ENCODE peak calls at places on chromosomes 11 and 22, in eight cellular contexts. One of them, this sample, is unnamed.
A peak's percentile ranks its signal among the peaks of the same experiment; 100 is the strongest.

GRCh38 chr22:17436382-17436951 is 67.2 kb downstream of the CECR2 start:
- DNase-seq in GM12878: no peak
- DNase-seq in A549: no peak
- DNase-seq in H1: no peak
- DNase-seq in HCT116: no peak
- DNase-seq in SK-N-SH: no peak
- DNase-seq in HepG2: no peak
- DNase-seq in K562: no peak
- DNase-seq in this sample: no peak

GRCh38 chr11:122637538-122637937 is 18.0 kb upstream of the UBASH3B start:
- DNase-seq in GM12878: no peak
- DNase-seq in HCT116: no peak
- DNase-seq in K562: no peak
- DNase-seq in HepG2: no peak
- DNase-seq in A549: no peak
- DNase-seq in SK-N-SH: no peak
- DNase-seq in H1: no peak
- DNase-seq in this sample: no peak

GRCh38 chr11:119763071-119763715 is 34.2 kb upstream of the NECTIN1 start:
- DNase-seq in K562: no peak
- DNase-seq in HepG2: no peak
- DNase-seq in H1: no peak
- DNase-seq in HCT116: no peak
- DNase-seq in SK-N-SH: no peak
- DNase-seq in GM12878: no peak
- DNase-seq in A549: no peak
- DNase-seq in this sample: no peak

GRCh38 chr22:37741312-37741795 is 44.5 kb downstream of the TRIOBP start:
- DNase-seq in GM12878: no peak
- DNase-seq in K562: no peak
- DNase-seq in H1: peak; percentile 49
- DNase-seq in SK-N-SH: peak; percentile 95
- DNase-seq in HCT116: no peak
- DNase-seq in HepG2: peak; percentile 73
- DNase-seq in A549: peak; percentile 35
- DNase-seq in this sample: peak; percentile 98

GRCh38 chr11:36235750-36236149 is 53.5 kb downstream of the COMMD9 start:
- DNase-seq in A549: no peak
- DNase-seq in GM12878: no peak
- DNase-seq in H1: no peak
- DNase-seq in SK-N-SH: no peak
- DNase-seq in K562: no peak
- DNase-seq in HCT116: no peak
- DNase-seq in HepG2: peak; percentile 5
- DNase-seq in this sample: peak; percentile 36

GRCh38 chr11:19276859-19277808 is 36.4 kb upstream of the E2F8 start:
- DNase-seq in HCT116: no peak
- DNase-seq in SK-N-SH: no peak
- DNase-seq in K562: no peak
- DNase-seq in GM12878: no peak
- DNase-seq in A549: peak; percentile 49
- DNase-seq in H1: no peak
- DNase-seq in HepG2: peak; percentile 28
- DNase-seq in this sample: no peak

GRCh38 chr11:94602430-94603372 is 35.5 kb downstream of the PIWIL4 start:
- DNase-seq in HCT116: no peak
- DNase-seq in H1: no peak
- DNase-seq in SK-N-SH: no peak
- DNase-seq in GM12878: peak; percentile 75
- DNase-seq in A549: peak; percentile 28
- DNase-seq in K562: peak; percentile 23
- DNase-seq in HepG2: peak; percentile 66
- DNase-seq in this sample: peak; percentile 86

GRCh38 chr22:21563912-21564311 is 3.6 kb upstream of the UBE2L3 start:
- DNase-seq in SK-N-SH: no peak
- DNase-seq in HepG2: no peak
- DNase-seq in GM12878: no peak
- DNase-seq in HCT116: no peak
- DNase-seq in H1: no peak
- DNase-seq in K562: no peak
- DNase-seq in A549: no peak
- DNase-seq in this sample: no peak

GRCh38 chr11:73916435-73916834 is 34.4 kb upstream of the DNAJB13 start:
- DNase-seq in K562: no peak
- DNase-seq in GM12878: no peak
- DNase-seq in SK-N-SH: no peak
- DNase-seq in HepG2: no peak
- DNase-seq in A549: no peak
- DNase-seq in HCT116: no peak
- DNase-seq in H1: no peak
- DNase-seq in this sample: peak; percentile 53

GRCh38 chr11:104846216-104846615 is 52.0 kb downstream of the CASP12 start:
- DNase-seq in A549: no peak
- DNase-seq in HCT116: no peak
- DNase-seq in GM12878: no peak
- DNase-seq in K562: no peak
- DNase-seq in SK-N-SH: no peak
- DNase-seq in H1: no peak
- DNase-seq in HepG2: no peak
- DNase-seq in this sample: no peak
- TF ChIP-seq RAD21 in A549: no peak
- TF ChIP-seq RAD21 in HCT116: no peak
- TF ChIP-seq RAD21 in GM12878: no peak
- TF ChIP-seq RAD21 in K562: no peak
- TF ChIP-seq RAD21 in SK-N-SH: no peak
- TF ChIP-seq RAD21 in H1: no peak
- TF ChIP-seq RAD21 in HepG2: no peak
- TF ChIP-seq RAD21 in this sample: no peak

GRCh38 chr11:57639321-57640067 is 10.2 kb downstream of the YPEL4 start:
- DNase-seq in A549: no peak
- DNase-seq in SK-N-SH: peak; percentile 66
- DNase-seq in K562: no peak
- DNase-seq in H1: peak; percentile 97
- DNase-seq in GM12878: no peak
- DNase-seq in HCT116: no peak
- DNase-seq in HepG2: peak; percentile 58
- DNase-seq in this sample: peak; percentile 57
- TF ChIP-seq CTCF in A549: no peak
- TF ChIP-seq CTCF in SK-N-SH: no peak
- TF ChIP-seq CTCF in K562: peak; percentile 15
- TF ChIP-seq CTCF in H1: no peak
- TF ChIP-seq CTCF in GM12878: no peak
- TF ChIP-seq CTCF in HCT116: no peak
- TF ChIP-seq CTCF in HepG2: peak; percentile 69
- TF ChIP-seq CTCF in this sample: peak; percentile 1

DNA sequence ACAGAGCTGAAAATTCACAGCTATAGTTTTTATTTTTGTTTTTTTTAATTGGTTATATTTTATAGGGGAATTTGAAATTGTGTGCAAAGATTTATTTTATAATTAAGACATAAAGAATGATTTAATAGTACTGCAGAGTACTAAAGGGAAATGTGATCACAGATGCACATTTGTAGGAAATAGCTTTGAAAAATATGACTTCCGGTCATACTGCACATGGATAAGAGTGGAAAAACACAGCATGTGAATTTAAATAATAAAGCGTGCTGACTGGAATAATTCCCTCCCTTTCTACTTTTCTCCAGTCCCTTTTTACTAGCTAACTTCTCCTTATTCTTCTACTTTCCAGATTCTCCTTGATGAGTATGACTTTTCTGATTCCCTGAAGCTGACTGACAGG is 238.3 kb upstream of the CTSC start:
- DNase-seq in GM12878: no peak
- DNase-seq in A549: no peak
- DNase-seq in K562: no peak
- DNase-seq in HCT116: no peak
- DNase-seq in SK-N-SH: no peak
- DNase-seq in H1: no peak
- DNase-seq in HepG2: no peak
- DNase-seq in this sample: no peak
- TF ChIP-seq RAD21 in GM12878: no peak
- TF ChIP-seq RAD21 in A549: no peak
- TF ChIP-seq RAD21 in K562: no peak
- TF ChIP-seq RAD21 in HCT116: no peak
- TF ChIP-seq RAD21 in SK-N-SH: no peak
- TF ChIP-seq RAD21 in H1: no peak
- TF ChIP-seq RAD21 in HepG2: no peak
- TF ChIP-seq RAD21 in this sample: no peak

DNA sequence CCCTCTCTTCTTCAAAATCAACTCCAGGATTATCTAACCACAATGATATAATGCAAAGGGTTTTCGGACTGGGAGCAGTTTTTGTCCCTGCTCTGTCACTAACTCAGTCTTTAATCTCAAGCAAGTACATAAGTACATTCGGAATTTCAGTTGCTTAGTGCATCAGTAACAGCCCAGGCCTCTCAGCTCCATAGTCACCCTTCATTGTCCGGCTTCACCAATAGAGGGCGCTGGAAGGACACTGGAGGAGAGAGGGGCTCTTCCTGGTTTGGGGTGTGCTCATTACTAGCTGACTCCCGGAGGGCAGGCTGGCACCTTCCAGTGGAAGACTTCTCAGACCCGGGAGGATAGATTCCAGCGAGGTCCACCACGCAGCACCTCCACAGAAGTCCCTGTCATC is 90.4 kb upstream of the PDGFD start:
- DNase-seq in K562: peak; percentile 14
- DNase-seq in H1: peak; percentile 87
- DNase-seq in HepG2: peak; percentile 24
- DNase-seq in A549: no peak
- DNase-seq in GM12878: no peak
- DNase-seq in HCT116: peak; percentile 46
- DNase-seq in SK-N-SH: peak; percentile 7
- DNase-seq in this sample: no peak
- TF ChIP-seq CTCF in K562: peak; percentile 46
- TF ChIP-seq CTCF in H1: peak; percentile 87
- TF ChIP-seq CTCF in HepG2: peak; percentile 71
- TF ChIP-seq CTCF in A549: no peak
- TF ChIP-seq CTCF in GM12878: peak; percentile 66
- TF ChIP-seq CTCF in HCT116: peak; percentile 87
- TF ChIP-seq CTCF in SK-N-SH: peak; percentile 62
- TF ChIP-seq CTCF in this sample: peak; percentile 44

This sample was measured in IMR-90.